ENCODE peak calls at places on chromosomes 4 and X, in four cellular contexts. Y is astrocyte, B is chondrocyte, V is cerebellar cortex. K is an unnamed sample.

GRCh38 chr4:73917081-73917501 is 47.9 kb downstream of the CXCL1 start:
- DNase-seq in B (no peak), Y (peak), V (no peak), K (no peak)

GRCh38 chrX:68409154-68409553 is 24.1 kb downstream of the OPHN1 start:
- DNase-seq in B (no peak), V (peak), Y (no peak), K (peak)

GRCh38 chr4:22515888-22516541 is at the start of gene ADGRA3:
- DNase-seq in Y (peak), V (peak), B (peak), K (peak)

GRCh38 chrX:153862369-153863250 is 23.4 kb downstream of the L1CAM start:
- DNase-seq in V (peak), Y (no peak), B (no peak), K (no peak)

GRCh38 chrX:24146283-24146865 is 3.2 kb upstream of the ZFX start:
- DNase-seq in Y (no peak), B (no peak), V (no peak), K (no peak)

GRCh38 chr4:25943312-25943711 is 29.3 kb downstream of the SMIM20 start:
- DNase-seq in Y (peak), V (no peak), B (no peak), K (no peak)

GRCh38 chr4:100742045-100742444 is 224.2 kb upstream of the EMCN start:
- DNase-seq in B (no peak), Y (peak), V (peak), K (peak)

GRCh38 chr4:65665951-65666523 is 4.3 kb downstream of the EPHA5 start:
- DNase-seq in B (no peak), Y (peak), V (no peak), K (peak)

GRCh38 chr4:177380730-177381287 is 61.4 kb downstream of the AGA start:
- DNase-seq in B (no peak), Y (no peak), V (peak), K (no peak)

GRCh38 chr4:74189331-74190043 is 31.6 kb downstream of the MTHFD2L start:
- DNase-seq in V (peak), Y (peak), B (no peak), K (peak)

GRCh38 chr4:147725673-147726072 is 6.2 kb upstream of the ARHGAP10 start:
- DNase-seq in V (no peak), Y (no peak), B (no peak), K (no peak)

GRCh38 chrX:45846328-45846727 is 645.7 kb upstream of the DIPK2B start:
- DNase-seq in Y (no peak), B (no peak), V (no peak), K (no peak)

GRCh38 chr4:169311643-169312365 is 41.0 kb upstream of the SH3RF1 start:
- DNase-seq in B (no peak), Y (no peak), V (peak), K (peak)

GRCh38 chr4:78222575-78223186 is 165.6 kb downstream of the FRAS1 start:
- DNase-seq in B (no peak), V (no peak), Y (no peak), K (peak)

GRCh38 chr4:171342646-171343045 is 470.6 kb upstream of the GALNTL6 start:
- DNase-seq in V (peak), Y (no peak), B (no peak), K (no peak)

GRCh38 chrX:70168238-70169188 is 8.8 kb upstream of the DGAT2L6 start:
- DNase-seq in B (no peak), Y (peak), V (peak), K (peak)

GRCh38 chr4:38983756-38984647 is 48.2 kb downstream of the TMEM156 start:
- DNase-seq in Y (peak), B (no peak), V (peak), K (peak)

GRCh38 chrX:30196322-30196721 is 19.0 kb upstream of the MAGEB2 start:
- DNase-seq in V (no peak), Y (no peak), B (no peak), K (no peak)

GRCh38 chrX:40700640-40701342 is 34.6 kb downstream of the MED14 start:
- DNase-seq in B (no peak), V (no peak), Y (no peak), K (no peak)

GRCh38 chrX:118644378-118644777 is 83.0 kb upstream of the IL13RA1 start:
- DNase-seq in B (no peak), Y (peak), V (peak), K (peak)

GRCh38 chr4:52713456-52713937 is 37.7 kb downstream of the ERVMER34-1 start:
- DNase-seq in B (no peak), Y (no peak), V (no peak), K (no peak)

K was measured in Ammon's horn.